ENCODE peak calls at places on chromosomes 11 and 22, in ten cellular contexts. V is prostate gland; T is OCI-LY7; U is body of pancreas; H is IMR-90; B is effector memory CD4-positive, alpha-beta T cell; S is left ventricle myocardium inferior; O is SK-N-SH; C is heart left ventricle; Z is SJSA1. A is an unnamed sample.

GRCh38 chr11:127844843-127845242 is 742.5 kb downstream of the ETS1 start:
- DNase-seq in V (no peak), T (no peak), U (no peak), H (no peak), B (no peak), S (no peak), O (no peak), C (no peak), Z (no peak), A (no peak)

GRCh38 chr11:47156333-47156732 is 20.3 kb downstream of the ARFGAP2 start:
- DNase-seq in V (no peak), T (no peak), U (no peak), H (peak; percentile 25), B (no peak), S (no peak), O (no peak), C (no peak), Z (no peak), A (no peak)

GRCh38 chr22:44550666-44551491 is 52.8 kb upstream of the RTL6 start:
- DNase-seq in V (peak; percentile 39), T (no peak), U (peak; percentile 29), H (peak; percentile 98), B (no peak), S (peak; percentile 72), O (no peak), C (no peak), Z (peak; percentile 83), A (no peak)

GRCh38 chr11:85889676-85890579 is 34.7 kb downstream of the CCDC83 start:
- DNase-seq in V (no peak), T (no peak), U (no peak), H (peak; percentile 79), B (no peak), S (no peak), O (no peak), C (no peak), Z (peak; percentile 65), A (no peak)

GRCh38 chr22:42297778-42298177 is 27.3 kb upstream of the TCF20 start:
- DNase-seq in V (no peak), T (peak; percentile 51), U (no peak), H (no peak), B (no peak), S (no peak), O (no peak), C (no peak), Z (no peak), A (no peak)

GRCh38 chr11:116202922-116203321 is 569.9 kb downstream of the BUD13 start:
- DNase-seq in V (no peak), T (no peak), U (no peak), H (no peak), B (no peak), S (no peak), O (no peak), C (no peak), Z (no peak), A (no peak)

GRCh38 chr11:255176-255575 is 18.4 kb downstream of the PSMD13 start:
- DNase-seq in V (no peak), T (no peak), U (no peak), H (peak; percentile 12), B (no peak), S (no peak), O (no peak), C (no peak), Z (no peak), A (no peak)

GRCh38 chr11:102010776-102011500 is 36.3 kb upstream of the CFAP300 start:
- DNase-seq in V (peak; percentile 27), T (no peak), U (no peak), H (peak; percentile 82), B (no peak), S (peak; percentile 72), O (peak; percentile 17), C (peak; percentile 42), Z (peak; percentile 92), A (peak; percentile 62)

GRCh38 chr22:45460288-45461109 is 42.2 kb upstream of the FBLN1 start:
- DNase-seq in V (no peak), T (no peak), U (peak; percentile 21), H (peak; percentile 71), B (no peak), S (peak; percentile 84), O (peak; percentile 60), C (peak; percentile 79), Z (no peak), A (peak; percentile 64)

GRCh38 chr22:39748877-39749276 is 144.7 kb downstream of the ENTHD1 start:
- DNase-seq in V (no peak), T (no peak), U (no peak), H (peak; percentile 97), B (no peak), S (no peak), O (no peak), C (no peak), Z (no peak), A (no peak)

GRCh38 chr22:43901976-43902643 is 10.3 kb upstream of the PNPLA5 start:
- DNase-seq in V (no peak), T (no peak), U (no peak), H (peak; percentile 97), B (no peak), S (no peak), O (no peak), C (no peak), Z (peak; percentile 84), A (no peak)

GRCh38 chr11:72430743-72431570 is 3.4 kb downstream of the CLPB start:
- DNase-seq in V (peak; percentile 38), T (peak; percentile 72), U (peak; percentile 45), H (peak; percentile 59), B (no peak), S (peak; percentile 22), O (peak; percentile 74), C (no peak), Z (no peak), A (no peak)

GRCh38 chr22:23246982-23247766 is 66.9 kb downstream of the BCR start:
- DNase-seq in V (no peak), T (no peak), U (no peak), H (no peak), B (no peak), S (no peak), O (no peak), C (no peak), Z (peak; percentile 63), A (no peak)

GRCh38 chr22:23244690-23245044 is 64.4 kb downstream of the BCR start:
- DNase-seq in V (no peak), T (no peak), U (no peak), H (no peak), B (no peak), S (no peak), O (no peak), C (no peak), Z (no peak), A (no peak)

GRCh38 chr22:23243859-23244689 is 63.8 kb downstream of the BCR start:
- DNase-seq in V (no peak), T (no peak), U (no peak), H (no peak), B (no peak), S (no peak), O (no peak), C (no peak), Z (no peak), A (no peak)

GRCh38 chr22:23245045-23245798 is 64.9 kb downstream of the BCR start:
- DNase-seq in V (no peak), T (no peak), U (no peak), H (peak; percentile 55), B (no peak), S (no peak), O (no peak), C (no peak), Z (peak; percentile 85), A (no peak)

GRCh38 chr22:23245799-23246136 is 65.5 kb downstream of the BCR start:
- DNase-seq in V (no peak), T (no peak), U (no peak), H (peak; percentile 21), B (no peak), S (no peak), O (no peak), C (no peak), Z (no peak), A (no peak)
- H3K4me1 ChIP-seq in V (no peaks in the 10 kb centered on the region), T (peaks cover 65% of the 10 kb centered on the region), U (peaks cover 23% of the 10 kb centered on the region), H (peaks cover 23% of the 10 kb centered on the region), B (peaks cover 45% of the 10 kb centered on the region), S (peaks cover 17% of the 10 kb centered on the region), O (peaks cover 43% of the 10 kb centered on the region), C (peaks cover 12% of the 10 kb centered on the region), Z (peaks cover 79% of the 10 kb centered on the region), A (no peaks in the 10 kb centered on the region)

DNA sequence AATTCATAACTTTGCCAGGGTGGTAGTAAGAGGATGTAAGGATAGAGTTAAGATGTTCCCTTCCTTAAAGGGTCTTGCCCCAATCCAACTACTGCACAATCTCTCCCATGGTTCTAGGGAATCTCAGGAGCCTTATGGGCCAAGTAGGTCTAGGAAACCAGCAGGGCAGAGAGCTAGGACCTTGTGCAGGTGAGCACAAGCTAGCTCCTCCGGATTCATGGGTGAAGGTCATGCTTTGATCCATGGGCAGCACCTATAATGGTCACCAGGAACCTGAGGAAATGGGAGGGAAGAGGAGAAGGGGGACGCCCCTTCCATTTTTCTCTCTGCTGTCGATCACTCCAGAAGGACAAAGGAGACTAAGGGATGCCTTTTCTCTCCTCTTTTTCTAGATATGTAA is 16.8 kb downstream of the KCNJ11 start:
- DNase-seq in V (no peak), T (peak; percentile 57), U (no peak), H (peak; percentile 53), B (no peak), S (no peak), O (no peak), C (no peak), Z (no peak), A (no peak)
- H3K9me3 ChIP-seq in V (no peaks in the 10 kb centered on the region), T (peaks cover 39% of the 10 kb centered on the region), U (peaks cover 56% of the 10 kb centered on the region), H (peaks cover 47% of the 10 kb centered on the region), B (peaks cover 7% of the 10 kb centered on the region), S (peaks cover 64% of the 10 kb centered on the region), O (peaks cover 11% of the 10 kb centered on the region), C (peaks cover 39% of the 10 kb centered on the region), Z (peaks cover 46% of the 10 kb centered on the region), A (no peaks in the 10 kb centered on the region)

DNA sequence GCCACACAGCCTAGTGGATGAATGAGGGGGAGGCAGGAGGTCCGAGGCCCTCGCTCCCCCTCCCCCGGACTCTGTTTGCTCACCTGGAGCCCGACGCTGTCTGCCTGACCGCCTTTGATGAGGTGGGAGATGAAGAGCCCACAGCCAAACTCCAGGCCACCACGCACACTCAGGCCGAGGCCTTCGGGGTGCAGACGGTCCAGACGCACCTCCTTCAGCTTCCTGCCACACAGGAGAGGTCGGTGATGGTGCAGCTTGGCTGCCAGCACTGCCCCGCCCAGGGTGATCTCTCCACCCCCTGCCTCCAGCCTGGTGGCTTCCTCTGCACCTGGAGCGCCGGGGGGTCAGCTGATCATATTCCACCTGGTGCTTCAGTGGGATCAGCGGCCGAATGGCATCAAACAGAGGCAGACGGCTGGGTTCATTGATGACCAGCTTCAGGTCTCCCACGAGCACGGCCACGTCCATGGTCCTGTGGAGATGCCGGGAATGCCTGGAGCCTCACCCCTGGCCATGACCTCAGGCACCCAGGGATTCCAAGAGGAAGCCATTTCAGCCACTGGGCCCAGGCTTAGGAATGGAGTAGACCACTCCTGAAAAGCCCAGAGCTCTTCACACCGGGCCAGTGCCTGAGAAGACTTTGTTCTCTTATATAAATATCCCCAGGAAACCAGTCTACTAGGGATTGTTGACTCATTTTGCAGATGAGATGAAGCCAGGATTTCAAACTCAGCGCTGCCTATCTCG is 13.0 kb downstream of the USH1C start:
- DNase-seq in V (no peak), T (no peak), U (no peak), H (no peak), B (no peak), S (no peak), O (no peak), C (no peak), Z (no peak), A (no peak)
- H3K27ac ChIP-seq in V (no peak overlapping the region), T (no peak overlapping the region), U (no peak overlapping the region), H (no peak overlapping the region), B (no peak overlapping the region), S (no peak overlapping the region), O (no peak overlapping the region), C (no peak overlapping the region), Z (no peak overlapping the region), A (no peak overlapping the region)

GRCh38 chr22:35378547-35379078 is 2.3 kb upstream of the HMOX1 start:
- DNase-seq in V (no peak), T (no peak), U (no peak), H (no peak), B (no peak), S (no peak), O (no peak), C (no peak), Z (no peak), A (no peak)
- H3K4me1 ChIP-seq in V (no peaks in the 10 kb centered on the region), T (peaks cover 51% of the 10 kb centered on the region), U (peaks cover 39% of the 10 kb centered on the region), H (peaks cover 37% of the 10 kb centered on the region), B (peaks cover 12% of the 10 kb centered on the region), S (peaks cover 30% of the 10 kb centered on the region), O (peaks cover 12% of the 10 kb centered on the region), C (peaks cover 30% of the 10 kb centered on the region), Z (peaks cover 34% of the 10 kb centered on the region), A (peaks cover 51% of the 10 kb centered on the region)